ENCODE peak calls at places on chromosomes 1 and 21, in five cellular contexts. V is CD4-positive, alpha-beta memory T cell; B is BE2C; J is esophagus muscularis mucosa; P is effector memory CD4-positive, alpha-beta T cell. W is an unnamed sample.

GRCh38 chr1:160007577-160008200 is 24.1 kb downstream of the PIGM start:
- DNase-seq in V (peak; percentile 22), P (no peak), J (no peak), B (no peak), W (no peak)

GRCh38 chr1:109923946-109924275 is 13.3 kb downstream of the CSF1 start:
- DNase-seq in P (no peak), B (no peak), J (no peak), V (no peak), W (no peak)

GRCh38 chr1:102776074-102776473 is 332.2 kb downstream of the COL11A1 start:
- DNase-seq in J (no peak), V (no peak), B (no peak), P (no peak), W (no peak)

GRCh38 chr1:228289996-228290881 is 82.4 kb downstream of the OBSCN start:
- DNase-seq in V (no peak), P (no peak), B (peak; percentile 10), J (no peak), W (no peak)

GRCh38 chr1:185453496-185454192 is 136.6 kb upstream of the IVNS1ABP start:
- DNase-seq in V (no peak), P (no peak), B (no peak), J (no peak), W (no peak)

GRCh38 chr21:32770514-32771133 is 931 bp downstream of the PAXBP1 start:
- DNase-seq in J (no peak), V (no peak), B (no peak), P (no peak), W (peak; percentile 32)

GRCh38 chr1:208910161-208910560 is 666.0 kb upstream of the PLXNA2 start:
- DNase-seq in J (no peak), B (no peak), P (no peak), V (no peak), W (no peak)

GRCh38 chr1:30334767-30335166 is 388.6 kb downstream of the MATN1 start:
- DNase-seq in V (no peak), P (no peak), B (no peak), J (no peak), W (no peak)

GRCh38 chr1:177913762-177914540 is 55.9 kb downstream of the SEC16B start:
- DNase-seq in V (no peak), P (no peak), J (no peak), B (no peak), W (no peak)

DNA sequence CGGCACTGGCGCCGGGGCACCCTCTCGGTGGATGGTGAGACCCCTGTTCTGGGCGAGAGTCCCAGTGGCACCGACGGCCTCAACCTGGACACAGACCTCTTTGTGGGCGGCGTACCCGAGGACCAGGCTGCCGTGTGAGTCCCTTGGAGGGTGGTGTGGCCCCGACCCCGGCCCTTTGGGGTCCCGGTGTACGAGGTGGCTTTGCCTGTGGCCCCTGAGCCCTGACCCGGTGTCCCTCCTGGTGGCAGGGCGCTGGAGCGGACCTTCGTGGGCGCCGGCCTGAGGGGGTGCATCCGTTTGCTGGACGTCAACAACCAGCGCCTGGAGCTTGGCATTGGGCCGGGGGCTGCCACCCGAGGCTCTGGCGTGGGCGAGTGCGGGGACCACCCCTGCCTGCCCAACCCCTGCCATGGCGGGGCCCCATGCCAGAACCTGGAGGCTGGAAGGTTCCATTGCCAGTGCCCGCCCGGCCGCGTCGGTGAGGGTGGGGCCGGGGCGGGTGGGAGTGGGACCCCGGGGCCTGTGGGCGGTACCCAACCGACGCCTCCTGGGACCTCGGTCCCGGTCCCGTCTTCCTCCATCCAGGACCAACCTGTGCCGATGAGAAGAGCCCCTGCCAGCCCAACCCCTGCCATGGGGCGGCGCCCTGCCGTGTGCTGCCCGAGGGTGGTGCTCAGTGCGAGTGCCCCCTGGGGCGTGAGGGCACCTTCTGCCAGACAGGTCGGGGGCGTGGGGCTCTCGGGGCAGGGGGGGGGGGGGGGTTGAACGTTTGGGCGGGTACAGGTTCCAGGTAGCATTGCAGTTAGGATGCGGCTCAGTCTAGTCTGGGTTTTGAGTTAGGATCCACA is 24.6 kb downstream of the RNF223 start:
- DNase-seq in B (no peak), V (no peak), P (no peak), J (no peak), W (no peak)
- H3K36me3 ChIP-seq in B (no peaks in the 10 kb centered on the region), V (no peaks in the 10 kb centered on the region), P (no peaks in the 10 kb centered on the region), J (peaks cover 65% of the 10 kb centered on the region), W (no peaks in the 10 kb centered on the region)

GRCh38 chr1:178918328-178918727 is 47.5 kb upstream of the ANGPTL1 start:
- DNase-seq in J (no peak), B (no peak), V (no peak), P (no peak), W (no peak)
- H3K36me3 ChIP-seq in J (no peaks in the 10 kb centered on the region), B (no peaks in the 10 kb centered on the region), V (no peaks in the 10 kb centered on the region), P (no peaks in the 10 kb centered on the region), W (no peaks in the 10 kb centered on the region)

DNA sequence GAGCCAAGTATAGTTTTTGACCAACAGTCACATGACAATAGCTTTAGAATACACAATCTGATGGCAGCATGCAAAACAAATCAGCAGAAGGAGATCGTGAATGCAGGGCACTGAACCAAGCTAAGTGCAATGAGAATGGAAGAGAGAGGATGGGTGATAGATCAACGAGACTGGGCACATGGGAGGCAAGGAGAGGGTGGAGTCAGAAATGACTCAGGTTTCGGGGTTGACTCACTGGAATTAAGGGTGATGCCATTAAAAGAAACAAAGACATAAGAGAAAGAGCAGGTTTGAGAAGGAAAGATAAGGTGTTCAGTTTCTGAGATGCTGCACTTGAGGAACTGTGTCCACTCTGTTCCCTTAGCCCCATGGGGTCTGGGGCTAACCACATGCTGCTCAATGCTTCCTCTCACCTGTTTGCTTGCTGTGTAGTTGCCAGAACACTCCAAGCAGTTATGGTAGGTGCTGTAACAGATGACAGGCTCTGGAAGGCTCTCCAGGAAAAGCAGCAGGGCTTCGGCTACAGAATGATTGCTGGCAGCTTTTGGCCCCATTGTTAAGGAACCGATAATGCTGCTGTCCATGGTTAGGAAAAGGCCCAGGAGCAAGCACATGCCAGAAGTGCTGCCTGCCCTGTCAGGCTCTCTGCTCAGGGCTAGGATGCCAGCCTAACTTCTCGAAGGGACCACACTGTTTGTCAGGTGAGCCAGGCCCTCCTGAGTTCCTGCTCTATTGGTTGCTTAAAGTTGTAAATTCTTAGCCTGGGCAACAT is 6.1 kb upstream of the MTF1 start:
- DNase-seq in J (no peak), V (no peak), P (no peak), B (no peak), W (no peak)
- H3K36me3 ChIP-seq in J (peaks cover 99% of the 10 kb centered on the region), V (peaks cover 11% of the 10 kb centered on the region), P (peaks cover 19% of the 10 kb centered on the region), B (no peaks in the 10 kb centered on the region), W (no peaks in the 10 kb centered on the region)

GRCh38 chr1:116760996-116761665 is 6.9 kb downstream of the CD2 start:
- DNase-seq in V (no peak), B (no peak), P (no peak), J (no peak), W (no peak)
- H3K36me3 ChIP-seq in V (peaks cover 65% of the 10 kb centered on the region), B (no peaks in the 10 kb centered on the region), P (peaks cover 41% of the 10 kb centered on the region), J (no peaks in the 10 kb centered on the region), W (no peaks in the 10 kb centered on the region)